ENCODE peak calls at places on chromosomes 2 and 18, in ten cellular contexts. One of them, this sample, is unnamed.

GRCh38 chr2:144643537-144644336 is 123.8 kb upstream of the ZEB2 start:
- DNase-seq in Calu3: no peak
- DNase-seq in lower lobe of right lung: no peak
- DNase-seq in AG04450: no peak
- DNase-seq in lung: no peak
- DNase-seq in upper lobe of right lung: no peak
- DNase-seq in RWPE1: no peak
- DNase-seq in GM23338: peak; percentile 38
- DNase-seq in spleen: no peak
- DNase-seq in BJ: no peak
- DNase-seq in this sample: no peak

GRCh38 chr2:112723556-112723940 is 2.7 kb downstream of the NT5DC4 start:
- DNase-seq in GM23338: no peak
- DNase-seq in Calu3: no peak
- DNase-seq in lower lobe of right lung: no peak
- DNase-seq in BJ: no peak
- DNase-seq in upper lobe of right lung: no peak
- DNase-seq in spleen: no peak
- DNase-seq in AG04450: no peak
- DNase-seq in lung: no peak
- DNase-seq in RWPE1: no peak
- DNase-seq in this sample: no peak

GRCh38 chr2:71530987-71531332 is 77.6 kb downstream of the DYSF start:
- DNase-seq in GM23338: no peak
- DNase-seq in spleen: no peak
- DNase-seq in RWPE1: no peak
- DNase-seq in BJ: no peak
- DNase-seq in lung: no peak
- DNase-seq in upper lobe of right lung: no peak
- DNase-seq in lower lobe of right lung: no peak
- DNase-seq in Calu3: no peak
- DNase-seq in AG04450: no peak
- DNase-seq in this sample: no peak

GRCh38 chr2:33709986-33710385 is 110.9 kb upstream of the FAM98A start:
- DNase-seq in AG04450: no peak
- DNase-seq in spleen: no peak
- DNase-seq in RWPE1: no peak
- DNase-seq in Calu3: no peak
- DNase-seq in GM23338: no peak
- DNase-seq in lower lobe of right lung: no peak
- DNase-seq in BJ: no peak
- DNase-seq in lung: no peak
- DNase-seq in upper lobe of right lung: no peak
- DNase-seq in this sample: no peak

GRCh38 chr2:232927793-232928563 is 57.9 kb downstream of the SNORC start:
- DNase-seq in GM23338: peak; percentile 68
- DNase-seq in Calu3: peak; percentile 30
- DNase-seq in BJ: no peak
- DNase-seq in spleen: no peak
- DNase-seq in lower lobe of right lung: no peak
- DNase-seq in AG04450: no peak
- DNase-seq in RWPE1: no peak
- DNase-seq in lung: no peak
- DNase-seq in upper lobe of right lung: no peak
- DNase-seq in this sample: no peak

GRCh38 chr2:31903109-31903780 is 107.6 kb downstream of the MEMO1 start:
- DNase-seq in GM23338: no peak
- DNase-seq in AG04450: no peak
- DNase-seq in Calu3: no peak
- DNase-seq in RWPE1: no peak
- DNase-seq in lower lobe of right lung: no peak
- DNase-seq in BJ: no peak
- DNase-seq in lung: no peak
- DNase-seq in spleen: no peak
- DNase-seq in upper lobe of right lung: no peak
- DNase-seq in this sample: no peak

GRCh38 chr2:53944542-53944941 is 26.3 kb downstream of the PSME4 start:
- DNase-seq in lung: no peak
- DNase-seq in Calu3: no peak
- DNase-seq in BJ: no peak
- DNase-seq in RWPE1: no peak
- DNase-seq in GM23338: no peak
- DNase-seq in spleen: no peak
- DNase-seq in lower lobe of right lung: no peak
- DNase-seq in upper lobe of right lung: no peak
- DNase-seq in AG04450: no peak
- DNase-seq in this sample: no peak

GRCh38 chr2:239710953-239711861 is 310.4 kb upstream of the HDAC4 start:
- DNase-seq in lower lobe of right lung: no peak
- DNase-seq in Calu3: no peak
- DNase-seq in upper lobe of right lung: no peak
- DNase-seq in AG04450: no peak
- DNase-seq in lung: no peak
- DNase-seq in GM23338: no peak
- DNase-seq in RWPE1: no peak
- DNase-seq in spleen: peak; percentile 38
- DNase-seq in BJ: no peak
- DNase-seq in this sample: peak; percentile 18

GRCh38 chr2:186554850-186555785 is 34.7 kb upstream of the ITGAV start:
- DNase-seq in AG04450: no peak
- DNase-seq in GM23338: no peak
- DNase-seq in Calu3: no peak
- DNase-seq in RWPE1: no peak
- DNase-seq in lung: no peak
- DNase-seq in lower lobe of right lung: no peak
- DNase-seq in spleen: no peak
- DNase-seq in BJ: no peak
- DNase-seq in upper lobe of right lung: no peak
- DNase-seq in this sample: no peak

GRCh38 chr2:186559370-186559769 is 30.5 kb upstream of the ITGAV start:
- DNase-seq in lower lobe of right lung: no peak
- DNase-seq in GM23338: no peak
- DNase-seq in upper lobe of right lung: no peak
- DNase-seq in spleen: no peak
- DNase-seq in RWPE1: no peak
- DNase-seq in BJ: no peak
- DNase-seq in AG04450: no peak
- DNase-seq in Calu3: no peak
- DNase-seq in lung: no peak
- DNase-seq in this sample: no peak

GRCh38 chr2:186558512-186559276 is 31.2 kb upstream of the ITGAV start:
- DNase-seq in Calu3: no peak
- DNase-seq in RWPE1: no peak
- DNase-seq in BJ: no peak
- DNase-seq in AG04450: no peak
- DNase-seq in lower lobe of right lung: no peak
- DNase-seq in spleen: no peak
- DNase-seq in upper lobe of right lung: no peak
- DNase-seq in GM23338: no peak
- DNase-seq in lung: no peak
- DNase-seq in this sample: no peak

GRCh38 chr2:186551323-186552050 is 38.4 kb upstream of the ITGAV start:
- DNase-seq in lower lobe of right lung: no peak
- DNase-seq in RWPE1: no peak
- DNase-seq in upper lobe of right lung: no peak
- DNase-seq in lung: no peak
- DNase-seq in GM23338: no peak
- DNase-seq in spleen: no peak
- DNase-seq in AG04450: no peak
- DNase-seq in BJ: no peak
- DNase-seq in Calu3: no peak
- DNase-seq in this sample: no peak

DNA sequence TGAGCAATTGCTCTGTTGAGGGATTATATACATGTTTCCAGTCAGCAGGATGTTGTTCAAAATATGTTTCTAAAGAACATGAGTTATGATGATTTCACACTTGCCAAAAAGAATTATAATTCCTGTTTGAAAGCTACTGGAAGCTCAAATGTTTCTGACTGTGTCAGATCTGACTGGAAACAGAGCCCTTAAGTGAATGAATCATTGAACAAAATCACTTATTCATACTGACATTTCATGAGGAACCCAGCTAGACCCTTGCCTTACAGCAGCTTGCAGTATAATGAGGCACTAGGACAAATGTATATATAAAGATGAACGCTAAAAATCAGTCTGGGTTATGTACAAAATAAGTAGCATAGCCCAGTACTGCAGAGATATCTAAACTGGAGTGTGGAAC is 35.4 kb upstream of the ITGAV start:
- DNase-seq in RWPE1: no peak
- DNase-seq in GM23338: no peak
- DNase-seq in upper lobe of right lung: no peak
- DNase-seq in lung: no peak
- DNase-seq in spleen: no peak
- DNase-seq in lower lobe of right lung: no peak
- DNase-seq in AG04450: no peak
- DNase-seq in Calu3: no peak
- DNase-seq in BJ: no peak
- DNase-seq in this sample: no peak
- TF ChIP-seq CTCF in RWPE1: no peak
- TF ChIP-seq CTCF in GM23338: no peak
- TF ChIP-seq CTCF in upper lobe of right lung: no peak
- TF ChIP-seq CTCF in lung: no peak
- TF ChIP-seq CTCF in spleen: no peak
- TF ChIP-seq CTCF in lower lobe of right lung: no peak
- TF ChIP-seq CTCF in AG04450: no peak
- TF ChIP-seq CTCF in Calu3: no peak
- TF ChIP-seq CTCF in BJ: no peak
- TF ChIP-seq CTCF in this sample: no peak

DNA sequence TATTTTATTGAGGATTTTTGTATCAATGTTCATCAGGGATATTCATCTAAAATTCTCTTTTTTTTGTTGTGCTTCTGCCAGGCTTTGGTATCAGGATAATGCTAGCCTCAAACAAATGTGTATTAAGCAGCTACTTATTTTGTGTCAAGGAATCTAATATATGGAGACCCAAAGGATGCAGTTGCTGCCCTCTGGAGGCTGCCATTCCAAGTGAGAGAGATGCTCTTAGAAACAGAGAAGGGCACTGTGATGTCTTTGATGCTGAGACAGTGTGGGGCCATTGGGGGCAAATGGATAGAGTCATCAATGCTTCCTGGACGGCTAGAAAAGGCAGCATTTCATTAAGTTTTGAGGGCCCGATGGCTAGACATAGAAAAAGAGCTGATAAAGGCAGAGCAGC is 292.6 kb downstream of the SETBP1 start:
- DNase-seq in GM23338: peak; percentile 51
- DNase-seq in upper lobe of right lung: no peak
- DNase-seq in Calu3: no peak
- DNase-seq in AG04450: no peak
- DNase-seq in lower lobe of right lung: no peak
- DNase-seq in lung: no peak
- DNase-seq in BJ: no peak
- DNase-seq in spleen: no peak
- DNase-seq in RWPE1: no peak
- DNase-seq in this sample: no peak
- TF ChIP-seq CTCF in GM23338: peak; percentile 61
- TF ChIP-seq CTCF in upper lobe of right lung: no peak
- TF ChIP-seq CTCF in Calu3: no peak
- TF ChIP-seq CTCF in AG04450: peak; percentile 11
- TF ChIP-seq CTCF in lower lobe of right lung: no peak
- TF ChIP-seq CTCF in lung: no peak
- TF ChIP-seq CTCF in BJ: peak; percentile 22
- TF ChIP-seq CTCF in spleen: no peak
- TF ChIP-seq CTCF in RWPE1: no peak
- TF ChIP-seq CTCF in this sample: no peak

GRCh38 chr18:7273301-7273911 is 42.5 kb downstream of the LRRC30 start:
- DNase-seq in RWPE1: peak; percentile 36
- DNase-seq in Calu3: peak; percentile 3
- DNase-seq in lower lobe of right lung: peak; percentile 76
- DNase-seq in spleen: peak; percentile 78
- DNase-seq in GM23338: no peak
- DNase-seq in BJ: no peak
- DNase-seq in AG04450: no peak
- DNase-seq in lung: peak; percentile 66
- DNase-seq in upper lobe of right lung: peak; percentile 82
- DNase-seq in this sample: peak; percentile 82

GRCh38 chr18:7269903-7270302 is 39.0 kb downstream of the LRRC30 start:
- DNase-seq in Calu3: no peak
- DNase-seq in GM23338: no peak
- DNase-seq in lower lobe of right lung: no peak
- DNase-seq in BJ: no peak
- DNase-seq in RWPE1: no peak
- DNase-seq in AG04450: no peak
- DNase-seq in upper lobe of right lung: no peak
- DNase-seq in lung: no peak
- DNase-seq in spleen: no peak
- DNase-seq in this sample: no peak

DNA sequence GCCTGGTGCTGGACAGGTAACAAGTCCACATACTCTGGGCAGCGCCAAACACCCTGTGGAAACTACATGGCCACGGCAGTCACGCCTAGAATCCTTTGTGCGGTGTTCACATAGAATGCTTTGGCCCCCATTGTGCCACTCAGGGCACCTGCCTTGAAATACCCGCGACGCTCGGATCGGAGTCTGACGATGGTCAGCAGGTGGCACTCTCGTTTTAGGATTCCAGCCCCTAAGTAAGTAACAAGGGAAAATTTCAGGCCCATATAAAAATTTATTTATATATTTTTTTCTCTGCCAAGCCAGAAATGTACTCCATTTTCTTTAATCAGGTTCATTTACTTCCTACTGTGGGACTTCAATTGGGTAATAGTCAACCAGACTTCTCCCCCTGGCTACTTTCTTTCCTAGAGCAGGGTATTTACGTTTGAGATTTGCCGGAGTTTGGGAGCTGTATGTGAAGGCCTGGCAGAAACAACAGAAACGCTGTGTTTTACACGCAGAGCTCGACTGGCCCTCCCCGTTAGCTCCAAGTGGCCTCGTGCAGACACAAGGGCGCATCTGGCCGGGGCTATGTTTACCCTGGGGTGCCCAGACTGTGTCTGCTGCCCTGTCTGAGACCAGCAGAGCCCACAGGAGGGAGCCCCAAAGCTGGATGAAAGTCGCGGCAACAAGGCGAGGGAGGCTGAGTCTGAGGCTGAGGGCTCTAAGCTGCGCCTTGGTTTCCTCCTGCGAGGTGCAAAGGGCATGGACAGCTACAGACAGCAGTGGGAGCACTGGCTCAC is 41.6 kb downstream of the LRRC30 start:
- DNase-seq in lung: peak; percentile 70
- DNase-seq in Calu3: peak; percentile 68
- DNase-seq in upper lobe of right lung: peak; percentile 75
- DNase-seq in spleen: no peak
- DNase-seq in AG04450: peak; percentile 20
- DNase-seq in GM23338: peak; percentile 89
- DNase-seq in lower lobe of right lung: peak; percentile 72
- DNase-seq in RWPE1: peak; percentile 54
- DNase-seq in BJ: no peak
- DNase-seq in this sample: no peak
- TF ChIP-seq CTCF in lung: peak; percentile 35
- TF ChIP-seq CTCF in Calu3: peak; percentile 66
- TF ChIP-seq CTCF in upper lobe of right lung: peak; percentile 55
- TF ChIP-seq CTCF in spleen: peak; percentile 36
- TF ChIP-seq CTCF in AG04450: peak; percentile 52
- TF ChIP-seq CTCF in GM23338: peak; percentile 69
- TF ChIP-seq CTCF in lower lobe of right lung: peak; percentile 58
- TF ChIP-seq CTCF in RWPE1: peak; percentile 61
- TF ChIP-seq CTCF in BJ: peak; percentile 53
- TF ChIP-seq CTCF in this sample: peak; percentile 43

DNA sequence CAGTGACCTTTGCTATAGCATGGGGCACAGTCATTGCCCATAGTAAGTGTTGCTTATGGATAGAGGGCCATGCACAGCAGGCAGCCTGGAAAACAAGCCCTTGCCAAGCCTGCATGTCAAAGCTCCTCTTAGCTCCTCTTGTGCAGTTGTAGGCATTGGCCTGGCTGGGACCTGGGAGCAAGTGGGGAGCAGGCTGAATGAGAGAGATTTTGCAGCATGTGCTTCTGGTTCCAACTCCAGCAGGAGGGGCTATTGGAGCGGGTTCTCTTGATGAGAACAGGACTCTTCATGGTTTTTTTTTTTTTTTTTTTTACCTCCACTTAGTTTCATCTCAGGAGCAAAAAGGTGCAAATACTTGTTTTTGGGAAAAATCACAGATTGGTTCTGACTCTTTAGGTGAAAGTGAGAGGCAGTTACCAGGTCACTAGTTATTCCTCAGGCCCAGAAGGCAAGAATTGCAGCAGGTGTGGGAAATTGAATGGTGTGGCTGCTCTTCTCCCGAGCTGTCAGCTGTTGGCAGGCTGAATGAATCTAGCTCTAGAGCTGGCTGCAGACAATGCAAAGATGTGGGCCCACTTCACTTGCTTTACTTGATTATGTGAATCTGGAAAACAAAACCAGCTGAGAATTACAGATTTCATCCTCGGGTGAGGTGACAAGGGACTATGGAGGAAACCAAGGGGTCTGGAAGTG is 95.9 kb downstream of the MAP4K4 start:
- DNase-seq in GM23338: peak; percentile 80
- DNase-seq in lung: no peak
- DNase-seq in BJ: no peak
- DNase-seq in AG04450: no peak
- DNase-seq in RWPE1: no peak
- DNase-seq in lower lobe of right lung: no peak
- DNase-seq in spleen: no peak
- DNase-seq in Calu3: no peak
- DNase-seq in upper lobe of right lung: no peak
- DNase-seq in this sample: no peak
- TF ChIP-seq CTCF in GM23338: peak; percentile 51
- TF ChIP-seq CTCF in lung: no peak
- TF ChIP-seq CTCF in BJ: peak; percentile 15
- TF ChIP-seq CTCF in AG04450: peak; percentile 30
- TF ChIP-seq CTCF in RWPE1: no peak
- TF ChIP-seq CTCF in lower lobe of right lung: no peak
- TF ChIP-seq CTCF in spleen: no peak
- TF ChIP-seq CTCF in Calu3: no peak
- TF ChIP-seq CTCF in upper lobe of right lung: peak; percentile 13
- TF ChIP-seq CTCF in this sample: no peak